ENCODE peak calls at places on chromosomes 16 and 17, in eight cellular contexts. O, A, E, S, V, K, N and X are unnamed samples.

GRCh38 chr17:27386206-27387075 is 69.8 kb upstream of the KSR1 start:
- DNase-seq in O (no peak), N (peak), A (no peak), E (no peak), K (no peak), V (no peak), S (no peak), X (no peak)

GRCh38 chr17:44005865-44006580 is 1.6 kb downstream of the NAGS start:
- DNase-seq in O (peak), V (peak), K (no peak), E (no peak), A (no peak), S (no peak), N (peak), X (no peak)

GRCh38 chr16:80667925-80668324 is 127.1 kb downstream of the DYNLRB2 start:
- DNase-seq in V (no peak), S (no peak), E (no peak), O (no peak), A (no peak), N (no peak), K (no peak), X (no peak)

GRCh38 chr17:76753061-76753961 is 15.4 kb downstream of the MFSD11 start:
- DNase-seq in A (no peak), S (no peak), O (no peak), E (no peak), K (no peak), V (no peak), N (no peak), X (no peak)

GRCh38 chr16:81556715-81557284 is 112.2 kb downstream of the CMIP start:
- DNase-seq in A (no peak), V (no peak), K (no peak), O (no peak), S (no peak), E (no peak), N (no peak), X (no peak)

GRCh38 chr16:22314661-22315626 is 17.7 kb downstream of the POLR3E start:
- DNase-seq in S (no peak), A (no peak), E (no peak), K (no peak), V (no peak), O (peak), N (peak), X (no peak)

GRCh38 chr17:77649717-77650211 is 308.7 kb upstream of the TNRC6C start:
- DNase-seq in N (peak), E (no peak), V (no peak), S (no peak), K (no peak), A (peak), O (no peak), X (no peak)

GRCh38 chr16:46789075-46789474 is 40.9 kb upstream of the MYLK3 start:
- DNase-seq in A (no peak), N (no peak), K (no peak), E (no peak), V (no peak), O (no peak), S (no peak), X (no peak)

GRCh38 chr16:86033016-86033474 is 134.1 kb downstream of the IRF8 start:
- DNase-seq in E (no peak), A (peak), S (no peak), V (no peak), N (peak), K (no peak), O (no peak), X (no peak)

GRCh38 chr16:2834968-2835367 is 4.9 kb downstream of the ZG16B start:
- DNase-seq in N (no peak), K (no peak), V (no peak), S (no peak), A (no peak), E (no peak), O (no peak), X (no peak)

GRCh38 chr16:2839650-2840450 is 9.7 kb downstream of the ZG16B start:
- DNase-seq in O (no peak), E (no peak), K (no peak), V (no peak), S (no peak), A (peak), N (no peak), X (no peak)

GRCh38 chr16:2836646-2837508 is 6.8 kb downstream of the ZG16B start:
- DNase-seq in A (no peak), S (no peak), N (peak), O (no peak), V (no peak), E (no peak), K (no peak), X (no peak)

GRCh38 chr16:2838928-2839327 is 8.8 kb downstream of the ZG16B start:
- DNase-seq in V (peak), A (no peak), N (peak), S (no peak), O (peak), E (no peak), K (no peak), X (peak)

GRCh38 chr16:2835638-2836493 is 5.8 kb downstream of the ZG16B start:
- DNase-seq in N (peak), S (no peak), K (no peak), E (no peak), V (peak), A (no peak), O (peak), X (no peak)
- H3K27ac ChIP-seq in N (no peak), S (no peak), K (no peak), E (no peak), V (peak), A (no peak), O (peak), X (no peak)

GRCh38 chr16:69513180-69513966 is 52.4 kb upstream of the NFAT5 start:
- DNase-seq in S (no peak), V (no peak), A (no peak), O (no peak), E (no peak), N (peak), K (no peak), X (no peak)
- H3K27ac ChIP-seq in S (no peak), V (no peak), A (no peak), O (no peak), E (no peak), N (no peak), K (no peak), X (no peak)

GRCh38 chr17:83099570-83100181 is 20.3 kb downstream of the METRNL start:
- DNase-seq in S (no peak), A (no peak), V (no peak), K (no peak), N (no peak), O (peak), E (no peak), X (peak)
- H3K27ac ChIP-seq in S (no peak), A (peak), V (no peak), K (no peak), N (peak), O (peak), E (peak), X (no peak)

GRCh38 chr16:4213721-4214120 is 28.2 kb downstream of the SRL start:
- DNase-seq in E (no peak), V (peak), S (no peak), A (no peak), O (peak), N (no peak), K (no peak), X (no peak)

GRCh38 chr16:4215106-4215505 is 26.8 kb downstream of the SRL start:
- DNase-seq in O (no peak), S (no peak), E (no peak), V (no peak), A (no peak), K (no peak), N (no peak), X (no peak)

GRCh38 chr16:4212207-4212933 is 29.5 kb downstream of the SRL start:
- DNase-seq in A (no peak), S (no peak), E (no peak), N (no peak), K (no peak), V (no peak), O (no peak), X (peak)

GRCh38 chr16:4214215-4214621 is 27.7 kb downstream of the SRL start:
- DNase-seq in S (no peak), E (no peak), N (no peak), O (peak), K (no peak), A (no peak), V (no peak), X (no peak)

GRCh38 chr16:4212934-4213296 is 29.0 kb downstream of the SRL start:
- DNase-seq in E (no peak), V (no peak), K (no peak), N (no peak), O (no peak), A (no peak), S (no peak), X (no peak)
- H3K27ac ChIP-seq in E (no peak), V (peak), K (no peak), N (no peak), O (peak), A (no peak), S (no peak), X (peak)